ENCODE peak calls at places on chromosomes 4 and X, in ten cellular contexts. B, O, D, W, N, K, L, Q, S and E are unnamed samples.

GRCh38 chrX:112083624-112084326 is 1.2 kb upstream of the TRPC5 start:
- DNase-seq in B (no peak), O (no peak), D (no peak), W (no peak), N (peak; percentile 33), K (no peak), L (no peak), Q (no peak), S (no peak), E (no peak)

GRCh38 chr4:142598132-142598531 is 248.0 kb downstream of the INPP4B start:
- DNase-seq in B (no peak), O (peak; percentile 16), D (no peak), W (no peak), N (no peak), K (no peak), L (no peak), Q (no peak), S (no peak), E (no peak)

GRCh38 chr4:107826427-107826980 is 1.8 kb downstream of the SGMS2 start:
- DNase-seq in B (no peak), O (peak; percentile 19), D (no peak), W (no peak), N (no peak), K (no peak), L (no peak), Q (no peak), S (no peak), E (no peak)

GRCh38 chrX:153631931-153632611 is 14.9 kb upstream of the DUSP9 start:
- DNase-seq in B (no peak), O (no peak), D (no peak), W (no peak), N (peak; percentile 59), K (peak; percentile 21), L (no peak), Q (no peak), S (no peak), E (no peak)

GRCh38 chr4:73660808-73661207 is 40.6 kb upstream of the RASSF6 start:
- DNase-seq in B (no peak), O (no peak), D (no peak), W (no peak), N (no peak), K (no peak), L (no peak), Q (no peak), S (no peak), E (no peak)

GRCh38 chr4:69517674-69518073 is 22.0 kb upstream of the UGT2B4 start:
- DNase-seq in B (no peak), O (no peak), D (no peak), W (no peak), N (no peak), K (no peak), L (no peak), Q (no peak), S (peak; percentile 6), E (no peak)

GRCh38 chr4:172786039-172786792 is 382.4 kb upstream of the GALNT7 start:
- DNase-seq in B (no peak), O (peak; percentile 9), D (no peak), W (no peak), N (peak; percentile 64), K (peak; percentile 51), L (no peak), Q (no peak), S (no peak), E (no peak)

GRCh38 chr4:113060853-113061252 is 11.4 kb downstream of the ANK2 start:
- DNase-seq in B (no peak), O (no peak), D (no peak), W (no peak), N (no peak), K (no peak), L (no peak), Q (no peak), S (no peak), E (no peak)

GRCh38 chr4:177287298-177287697 is 22.4 kb upstream of the NEIL3 start:
- DNase-seq in B (no peak), O (no peak), D (no peak), W (no peak), N (no peak), K (no peak), L (no peak), Q (no peak), S (no peak), E (peak; percentile 40)

GRCh38 chr4:5656415-5656814 is 51.9 kb downstream of the EVC2 start:
- DNase-seq in B (no peak), O (no peak), D (peak; percentile 20), W (no peak), N (no peak), K (no peak), L (no peak), Q (no peak), S (no peak), E (no peak)

GRCh38 chr4:141132689-141133145 is 552 bp downstream of the RNF150 start:
- DNase-seq in B (no peak), O (peak; percentile 72), D (peak; percentile 26), W (no peak), N (peak; percentile 86), K (no peak), L (no peak), Q (no peak), S (no peak), E (peak; percentile 68)

GRCh38 chrX:47587906-47588735 is 5.9 kb downstream of the TIMP1 start:
- DNase-seq in B (no peak), O (no peak), D (no peak), W (no peak), N (no peak), K (no peak), L (no peak), Q (no peak), S (no peak), E (no peak)

GRCh38 chrX:105552395-105552794 is 269.9 kb upstream of the NRK start:
- DNase-seq in B (no peak), O (no peak), D (peak; percentile 30), W (no peak), N (no peak), K (no peak), L (no peak), Q (no peak), S (no peak), E (no peak)

GRCh38 chr4:171851295-171851694 is 38.1 kb downstream of the GALNTL6 start:
- DNase-seq in B (no peak), O (no peak), D (no peak), W (no peak), N (no peak), K (no peak), L (no peak), Q (no peak), S (no peak), E (no peak)

GRCh38 chr4:119729815-119730643 is 101.4 kb upstream of the PDE5A start:
- DNase-seq in B (no peak), O (peak; percentile 90), D (peak; percentile 73), W (no peak), N (peak; percentile 83), K (no peak), L (no peak), Q (no peak), S (peak; percentile 68), E (peak; percentile 29)

GRCh38 chr4:119730644-119730995 is 102.0 kb upstream of the PDE5A start:
- DNase-seq in B (no peak), O (peak; percentile 43), D (no peak), W (no peak), N (no peak), K (no peak), L (no peak), Q (no peak), S (no peak), E (no peak)

GRCh38 chr4:119731146-119731742 is 102.6 kb upstream of the PDE5A start:
- DNase-seq in B (no peak), O (no peak), D (peak; percentile 37), W (no peak), N (no peak), K (no peak), L (no peak), Q (no peak), S (no peak), E (no peak)

GRCh38 chr4:119733431-119733830 is 104.8 kb upstream of the PDE5A start:
- DNase-seq in B (no peak), O (no peak), D (no peak), W (no peak), N (no peak), K (no peak), L (no peak), Q (no peak), S (no peak), E (no peak)

DNA sequence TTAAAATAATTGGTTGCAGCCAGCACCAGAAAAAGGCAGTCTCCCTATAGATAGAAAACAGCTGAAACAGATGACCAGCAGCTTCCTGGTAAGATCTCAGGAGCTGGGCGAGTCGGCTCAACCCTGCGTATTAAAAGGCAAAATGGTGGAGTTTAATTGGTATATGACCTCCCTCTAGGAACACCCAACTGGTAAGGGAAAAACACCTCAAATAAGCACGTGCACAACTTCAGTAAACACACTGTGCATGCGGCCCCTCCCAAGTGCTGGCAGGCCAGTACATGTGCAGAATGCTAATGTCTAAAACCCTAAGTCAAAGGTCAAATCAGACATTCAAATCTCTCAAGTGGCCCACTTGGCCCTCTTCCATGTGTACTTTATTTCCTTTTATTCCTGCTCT is 103.2 kb upstream of the PDE5A start:
- DNase-seq in B (no peak), O (no peak), D (no peak), W (no peak), N (no peak), K (no peak), L (no peak), Q (no peak), S (no peak), E (no peak)
- H3K4me1 ChIP-seq in B (no peaks in the 10 kb centered on the region), O (peaks cover 83% of the 10 kb centered on the region), D (peaks cover 10% of the 10 kb centered on the region), W (peaks cover 75% of the 10 kb centered on the region), N (peaks cover 7% of the 10 kb centered on the region), K (peaks cover 35% of the 10 kb centered on the region), L (no peaks in the 10 kb centered on the region), Q (no peaks in the 10 kb centered on the region), S (peaks cover 11% of the 10 kb centered on the region), E (no peaks in the 10 kb centered on the region)

GRCh38 chrX:6660567-6661252 is 125.8 kb upstream of the VCX3A start:
- DNase-seq in B (no peak), O (no peak), D (no peak), W (no peak), N (no peak), K (no peak), L (no peak), Q (no peak), S (no peak), E (no peak)
- H3K4me3 ChIP-seq in B (no peak overlapping the region), O (no peak overlapping the region), D (no peak overlapping the region), W (no peak overlapping the region), N (no peak overlapping the region), K (no peak overlapping the region), L (no peak overlapping the region), Q (no peak overlapping the region), S (no peak overlapping the region), E (no peak overlapping the region)

GRCh38 chr4:36237366-36238353 is 6.7 kb downstream of the ARAP2 start:
- DNase-seq in B (no peak), O (no peak), D (no peak), W (no peak), N (no peak), K (no peak), L (no peak), Q (no peak), S (no peak), E (no peak)
- H3K27me3 ChIP-seq in B (no peaks in the 10 kb centered on the region), O (peaks cover 10% of the 10 kb centered on the region), D (peaks cover 3% of the 10 kb centered on the region), W (no peaks in the 10 kb centered on the region), N (no peaks in the 10 kb centered on the region), K (no peaks in the 10 kb centered on the region), L (no peaks in the 10 kb centered on the region), Q (no peaks in the 10 kb centered on the region), S (no peaks in the 10 kb centered on the region), E (no peaks in the 10 kb centered on the region)

DNA sequence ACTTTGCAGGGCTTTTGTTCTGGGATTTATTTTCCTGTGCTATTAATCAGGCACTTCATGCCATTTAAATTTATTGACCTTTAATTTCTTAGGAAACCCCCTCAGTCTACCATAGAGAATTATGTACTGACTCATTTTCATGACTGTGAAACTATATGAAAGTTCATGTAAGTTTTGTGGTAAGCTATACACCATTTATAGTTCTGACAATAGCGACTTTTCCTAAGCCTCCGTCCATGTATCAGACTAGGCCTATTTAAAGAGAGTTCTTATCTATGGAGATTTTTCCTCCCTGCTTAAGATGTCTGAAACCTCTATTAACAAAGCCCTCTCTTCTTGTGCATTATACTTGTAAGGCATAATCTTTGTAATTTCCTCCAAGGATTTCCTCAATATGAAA is 111.6 kb downstream of the AFF2 start:
- DNase-seq in B (no peak), O (no peak), D (no peak), W (no peak), N (no peak), K (no peak), L (no peak), Q (no peak), S (no peak), E (no peak)
- H3K4me1 ChIP-seq in B (no peaks in the 10 kb centered on the region), O (no peaks in the 10 kb centered on the region), D (peaks cover 5% of the 10 kb centered on the region), W (no peaks in the 10 kb centered on the region), N (no peaks in the 10 kb centered on the region), K (no peaks in the 10 kb centered on the region), L (no peaks in the 10 kb centered on the region), Q (no peaks in the 10 kb centered on the region), S (no peaks in the 10 kb centered on the region), E (no peaks in the 10 kb centered on the region)